ENCODE peak calls at places on chromosomes 6 and 20, in four cellular contexts. E is tibial nerve, F is AG04450, J is GM12865. B is an unnamed sample.

GRCh38 chr6:138430361-138431145 is 26.5 kb downstream of the HEBP2 start:
- DNase-seq in E (no peak), F (no peak), J (no peak), B (no peak)

GRCh38 chr6:169075211-169075621 is 178.4 kb downstream of the THBS2 start:
- DNase-seq in E (no peak), F (peak), J (no peak), B (peak)

GRCh38 chr6:80163754-80164187 is 57.3 kb downstream of the BCKDHB start:
- DNase-seq in E (no peak), F (peak), J (peak), B (peak)

GRCh38 chr20:46377532-46377931 is 28.9 kb downstream of the ELMO2 start:
- DNase-seq in E (no peak), F (no peak), J (no peak), B (no peak)

GRCh38 chr20:9838378-9839295 is at the start of gene PAK5:
- DNase-seq in E (no peak), F (no peak), J (no peak), B (no peak)

GRCh38 chr6:1798303-1798964 is 188.7 kb downstream of the FOXC1 start:
- DNase-seq in E (no peak), F (no peak), J (no peak), B (no peak)

GRCh38 chr6:33014841-33015634 is 5.6 kb upstream of the HLA-DOA start:
- DNase-seq in E (no peak), F (peak), J (peak), B (peak)

GRCh38 chr20:21141825-21142224 is 15.9 kb downstream of the KIZ start:
- DNase-seq in E (no peak), F (no peak), J (no peak), B (no peak)

GRCh38 chr6:77466055-77467028 is 3.1 kb upstream of the HTR1B start:
- DNase-seq in E (no peak), F (peak), J (peak), B (no peak)

GRCh38 chr6:19303381-19303780 is 533.8 kb upstream of the ID4 start:
- DNase-seq in E (no peak), F (no peak), J (no peak), B (no peak)

GRCh38 chr6:91485047-91485446 is 898.2 kb upstream of the MAP3K7 start:
- DNase-seq in E (no peak), F (no peak), J (peak), B (no peak)

GRCh38 chr6:150267686-150268561 is 100.9 kb upstream of the IYD start:
- DNase-seq in E (no peak), F (peak), J (no peak), B (peak)

GRCh38 chr6:13764996-13765395 is 49.4 kb downstream of the MCUR1 start:
- DNase-seq in E (no peak), F (no peak), J (peak), B (no peak)

GRCh38 chr6:160767019-160767646 is 65.1 kb downstream of the PLG start:
- DNase-seq in E (peak), F (no peak), J (peak), B (no peak)

GRCh38 chr6:31764239-31764638 is 1.8 kb downstream of the SAPCD1 start:
- DNase-seq in E (no peak), F (no peak), J (no peak), B (no peak)

GRCh38 chr20:53181866-53182376 is 209.8 kb downstream of the TSHZ2 start:
- DNase-seq in E (no peak), F (no peak), J (no peak), B (no peak)

GRCh38 chr6:167588920-167589614 is 237.6 kb upstream of the AFDN start:
- DNase-seq in E (no peak), F (no peak), J (no peak), B (no peak)

GRCh38 chr6:98724537-98724936 is 109.8 kb upstream of the POU3F2 start:
- DNase-seq in E (no peak), F (no peak), J (no peak), B (no peak)

GRCh38 chr6:128511518-128511917 is 8.9 kb downstream of the PTPRK start:
- DNase-seq in E (no peak), F (no peak), J (no peak), B (no peak)

GRCh38 chr20:32289661-32290431 is 12.4 kb downstream of the KIF3B start:
- DNase-seq in E (no peak), F (no peak), J (no peak), B (no peak)

GRCh38 chr6:33017694-33018353 is 8.4 kb upstream of the HLA-DOA start:
- DNase-seq in E (no peak), F (no peak), J (no peak), B (no peak)

GRCh38 chr6:155317186-155317585 is 2.9 kb upstream of the TFB1M start:
- DNase-seq in E (no peak), F (no peak), J (no peak), B (no peak)

GRCh38 chr6:113361014-113361645 is 496.0 kb upstream of the MARCKS start:
- DNase-seq in E (no peak), F (no peak), J (no peak), B (no peak)

GRCh38 chr6:105713474-105714118 is 310.7 kb upstream of the PREP start:
- DNase-seq in E (no peak), F (no peak), J (no peak), B (no peak)

GRCh38 chr6:168440520-168441433 is at the start of gene SMOC2:
- DNase-seq in E (no peak), F (no peak), J (no peak), B (no peak)

GRCh38 chr6:37029249-37029959 is 23.9 kb downstream of the FGD2 start:
- DNase-seq in E (no peak), F (peak), J (peak), B (peak)

GRCh38 chr6:4169028-4169789 is 33.8 kb upstream of the ECI2 start:
- DNase-seq in E (no peak), F (no peak), J (no peak), B (peak)

GRCh38 chr20:21390768-21391167 is 6.6 kb downstream of the NKX2-4 start:
- DNase-seq in E (no peak), F (no peak), J (no peak), B (no peak)

GRCh38 chr20:1935696-1936366 is 40.6 kb downstream of the SIRPA start:
- DNase-seq in E (no peak), F (no peak), J (no peak), B (no peak)

GRCh38 chr6:137977206-137977605 is 110.1 kb downstream of the TNFAIP3 start:
- DNase-seq in E (no peak), F (no peak), J (no peak), B (no peak)

GRCh38 chr20:24694727-24695528 is 225.5 kb downstream of the SYNDIG1 start:
- DNase-seq in E (no peak), F (no peak), J (no peak), B (no peak)

GRCh38 chr6:106974999-106975698 is 620 bp upstream of the CD24 start:
- DNase-seq in E (no peak), F (no peak), J (peak), B (no peak)

GRCh38 chr6:140979642-140980091 is 1153.1 kb upstream of the GJE1 start:
- DNase-seq in E (peak), F (peak), J (no peak), B (peak)

GRCh38 chr20:4073852-4074741 is 58.7 kb upstream of the RNF24 start:
- DNase-seq in E (no peak), F (no peak), J (no peak), B (no peak)

GRCh38 chr6:156933201-156934053 is 156.2 kb downstream of the ARID1B start:
- DNase-seq in E (no peak), F (no peak), J (no peak), B (no peak)
- TF ChIP-seq CTCF in E (no peak), F (no peak), J (no peak), B (no peak)

GRCh38 chr6:142903806-142904205 is 41.2 kb downstream of the HIVEP2 start:
- DNase-seq in E (no peak), F (no peak), J (no peak), B (no peak)

GRCh38 chr6:142907017-142907470 is 37.9 kb downstream of the HIVEP2 start:
- DNase-seq in E (no peak), F (no peak), J (peak), B (no peak)

GRCh38 chr6:142911395-142911794 is 33.6 kb downstream of the HIVEP2 start:
- DNase-seq in E (no peak), F (no peak), J (no peak), B (no peak)

GRCh38 chr6:142912125-142912524 is 32.9 kb downstream of the HIVEP2 start:
- DNase-seq in E (no peak), F (no peak), J (no peak), B (no peak)

GRCh38 chr6:142907544-142907943 is 37.4 kb downstream of the HIVEP2 start:
- DNase-seq in E (no peak), F (no peak), J (peak), B (no peak)
- H3K4me3 ChIP-seq in E (no peak), F (no peak), J (peak), B (no peak)

GRCh38 chr6:152594726-152595125 is 42.4 kb downstream of the SYNE1 start:
- DNase-seq in E (no peak), F (no peak), J (no peak), B (no peak)

GRCh38 chr6:152598858-152599537 is 38.2 kb downstream of the SYNE1 start:
- DNase-seq in E (no peak), F (no peak), J (no peak), B (no peak)

GRCh38 chr6:152598421-152598820 is 38.7 kb downstream of the SYNE1 start:
- DNase-seq in E (no peak), F (no peak), J (no peak), B (no peak)

GRCh38 chr6:152596706-152597105 is 40.5 kb downstream of the SYNE1 start:
- DNase-seq in E (no peak), F (no peak), J (no peak), B (no peak)

DNA sequence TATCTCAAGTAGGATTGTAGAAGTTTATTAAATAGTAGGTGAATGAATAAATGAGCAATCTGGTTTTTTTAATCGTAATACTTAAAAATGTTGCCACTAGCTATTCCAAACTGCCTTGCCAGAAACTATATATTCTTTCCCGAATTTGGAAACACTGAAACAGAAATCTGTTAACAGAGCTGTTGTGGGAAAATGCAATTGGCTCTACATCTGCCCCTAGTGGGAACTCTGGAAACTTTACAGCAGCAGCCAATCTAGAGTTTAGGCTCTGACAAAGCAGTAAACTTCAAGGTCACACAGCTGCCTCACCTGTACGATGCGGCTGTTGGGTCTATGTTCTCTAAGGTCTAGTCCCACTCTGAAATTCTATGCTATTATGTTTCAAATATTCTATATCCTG is 41.7 kb downstream of the SYNE1 start:
- DNase-seq in E (no peak), F (no peak), J (peak), B (no peak)
- TF ChIP-seq CTCF in E (peak), F (peak), J (peak), B (peak)

GRCh38 chr6:152634773-152635172 is 2.4 kb downstream of the SYNE1 start:
- DNase-seq in E (no peak), F (no peak), J (peak), B (no peak)

GRCh38 chr6:152635949-152636674 is 1.1 kb downstream of the SYNE1 start:
- DNase-seq in E (no peak), F (no peak), J (peak), B (no peak)

GRCh38 chr6:152632383-152632782 is 4.8 kb downstream of the SYNE1 start:
- DNase-seq in E (no peak), F (no peak), J (no peak), B (no peak)

GRCh38 chr6:152636675-152637421 is at the start of gene SYNE1:
- DNase-seq in E (no peak), F (no peak), J (peak), B (no peak)

DNA sequence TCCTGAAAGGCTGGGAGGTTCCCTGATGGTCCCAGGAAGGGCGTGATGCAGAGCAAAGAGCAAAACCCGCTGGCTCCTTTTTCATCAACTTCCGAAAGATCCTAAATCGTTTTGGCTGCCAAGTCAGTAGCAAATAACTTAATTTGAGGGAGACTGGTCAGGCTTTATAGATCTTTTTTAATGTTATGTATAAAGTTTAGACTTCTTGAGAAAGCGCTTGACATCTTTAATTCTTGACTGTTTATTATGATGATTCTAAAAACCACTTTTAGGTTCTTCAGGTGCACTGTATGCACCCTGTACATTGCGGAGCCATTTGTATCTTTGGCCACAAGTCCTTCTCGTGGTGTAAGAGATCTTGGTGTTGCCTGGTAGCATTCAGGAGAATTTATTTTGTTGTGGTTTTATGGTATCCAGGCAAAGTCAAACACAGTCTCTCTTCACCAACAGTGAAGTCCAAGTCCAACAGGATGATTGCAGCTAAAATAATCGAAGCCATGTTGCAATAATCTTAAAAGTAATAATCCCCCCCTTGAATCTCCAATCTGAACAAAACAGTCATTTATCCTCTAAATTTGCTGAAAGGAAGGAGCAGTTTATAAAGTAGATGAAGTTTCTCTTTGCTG is 373 bp upstream of the SYNE1 start:
- DNase-seq in E (no peak), F (no peak), J (no peak), B (no peak)
- H3K4me3 ChIP-seq in E (peak), F (peak), J (peak), B (peak)

GRCh38 chr6:3163248-3163594 is 5.9 kb upstream of the TUBB2A start:
- DNase-seq in E (no peak), F (no peak), J (no peak), B (no peak)
- TF ChIP-seq CTCF in E (no peak), F (no peak), J (peak), B (no peak)

GRCh38 chr20:42485566-42485965 is 704.1 kb downstream of the PTPRT start:
- DNase-seq in E (no peak), F (no peak), J (no peak), B (no peak)
- H3K4me3 ChIP-seq in E (no peak), F (no peak), J (no peak), B (no peak)

DNA sequence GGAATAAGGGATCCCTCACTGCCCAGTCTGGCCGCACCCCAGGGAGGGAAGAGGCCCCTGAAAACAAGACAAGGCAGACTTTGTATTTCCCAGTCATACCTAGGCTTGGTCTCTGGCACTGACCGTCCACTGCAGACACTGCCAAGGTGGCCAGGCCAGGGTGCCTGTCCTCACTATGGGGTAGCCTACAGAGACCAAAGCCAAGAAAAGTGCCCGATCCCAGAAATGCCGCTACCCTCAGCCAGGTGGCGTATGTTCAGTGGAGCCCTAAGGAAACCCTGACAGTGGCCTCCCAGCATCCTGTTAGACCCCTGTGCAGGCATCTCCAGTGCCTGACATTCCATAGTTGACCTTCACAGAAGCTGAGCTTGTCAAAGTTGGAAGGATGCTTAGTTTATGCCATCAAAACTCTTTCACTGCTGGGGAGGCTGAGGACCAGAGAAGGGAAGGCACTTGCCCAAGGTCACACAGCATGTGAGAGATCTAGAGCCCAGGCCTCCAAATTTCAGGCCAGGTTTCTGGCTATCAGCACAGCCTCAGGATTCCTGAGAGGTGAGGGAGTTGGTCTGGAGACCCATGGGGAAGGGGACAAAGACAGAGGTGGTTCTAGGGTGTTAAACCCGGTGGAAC is 2.5 kb downstream of the SCRT2 start:
- DNase-seq in E (no peak), F (no peak), J (no peak), B (no peak)
- TF ChIP-seq CTCF in E (no peak), F (peak), J (peak), B (peak)

GRCh38 chr6:28586273-28586672 is 60.6 kb downstream of the GPX5 start:
- DNase-seq in E (no peak), F (no peak), J (no peak), B (no peak)
- H3K4me3 ChIP-seq in E (peak), F (no peak), J (peak), B (no peak)

B was measured in AG09309.